ENCODE peak calls at places on chromosomes 1 and 21, in seven cellular contexts. L, W, B, C, Y, R and K are unnamed samples.

GRCh38 chr21:38804617-38805281 is 980 bp upstream of the ETS2 start:
- DNase-seq in W (no peak), L (peak; percentile 76), R (peak; percentile 40), C (peak; percentile 78), B (no peak), Y (peak; percentile 62), K (peak; percentile 66)

GRCh38 chr1:187264995-187265602 is 436.4 kb downstream of the PLA2G4A start:
- DNase-seq in B (no peak), W (peak; percentile 28), R (peak; percentile 50), Y (no peak), L (no peak), C (peak; percentile 32), K (peak; percentile 34)

GRCh38 chr1:85628791-85629531 is 48.4 kb downstream of the CCN1 start:
- DNase-seq in R (peak; percentile 62), L (no peak), C (no peak), B (no peak), W (peak; percentile 82), Y (peak; percentile 79), K (no peak)

GRCh38 chr1:9827558-9828185 is 3.9 kb upstream of the CLSTN1 start:
- DNase-seq in L (peak; percentile 58), B (no peak), W (no peak), C (no peak), R (no peak), Y (peak; percentile 61), K (no peak)

GRCh38 chr1:94982403-94982802 is 55.5 kb upstream of the CNN3 start:
- DNase-seq in C (no peak), B (no peak), Y (no peak), L (no peak), W (no peak), R (no peak), K (no peak)

GRCh38 chr1:23577056-23577985 is 18.0 kb upstream of the ID3 start:
- DNase-seq in Y (peak; percentile 60), W (peak; percentile 79), C (no peak), R (no peak), B (peak; percentile 92), L (no peak), K (no peak)

GRCh38 chr1:50371749-50372148 is 51.5 kb downstream of the DMRTA2 start:
- DNase-seq in R (no peak), Y (no peak), W (no peak), C (no peak), B (no peak), L (no peak), K (peak; percentile 60)

GRCh38 chr1:91617242-91617837 is 116.7 kb downstream of the CDC7 start:
- DNase-seq in R (no peak), W (peak; percentile 51), Y (peak; percentile 46), L (peak; percentile 65), B (no peak), C (no peak), K (peak; percentile 76)

GRCh38 chr1:50774759-50775351 is 185.2 kb downstream of the FAF1 start:
- DNase-seq in W (peak; percentile 63), Y (peak; percentile 44), C (peak; percentile 55), L (no peak), B (peak; percentile 11), R (peak; percentile 48), K (no peak)

GRCh38 chr1:74363220-74363619 is 128.0 kb downstream of the TNNI3K start:
- DNase-seq in R (no peak), B (no peak), W (no peak), C (peak; percentile 40), Y (no peak), L (no peak), K (no peak)

GRCh38 chr1:220450927-220451326 is 77.0 kb upstream of the MARK1 start:
- DNase-seq in R (no peak), W (no peak), C (no peak), Y (no peak), L (no peak), B (no peak), K (no peak)

GRCh38 chr1:236124965-236125364 is 17.4 kb upstream of the GPR137B start:
- DNase-seq in W (peak; percentile 15), B (no peak), C (no peak), L (no peak), Y (no peak), R (no peak), K (no peak)

GRCh38 chr1:231885209-231885854 is 258.7 kb downstream of the DISC1 start:
- DNase-seq in L (no peak), W (no peak), R (no peak), Y (no peak), C (no peak), B (no peak), K (no peak)

GRCh38 chr1:197429372-197429771 is 161.3 kb downstream of the CRB1 start:
- DNase-seq in L (no peak), R (no peak), W (no peak), B (no peak), Y (no peak), C (no peak), K (no peak)

GRCh38 chr21:16196521-16197208 is 466.9 kb downstream of the USP25 start:
- DNase-seq in L (no peak), B (no peak), Y (no peak), C (no peak), W (no peak), R (no peak), K (no peak)

GRCh38 chr1:214332950-214333798 is 52.2 kb downstream of the SMYD2 start:
- DNase-seq in R (peak; percentile 15), W (peak; percentile 23), B (no peak), L (peak; percentile 80), C (peak; percentile 72), Y (peak; percentile 62), K (peak; percentile 76)

GRCh38 chr1:211213702-211214101 is 45.5 kb upstream of the RCOR3 start:
- DNase-seq in L (no peak), C (no peak), B (no peak), Y (no peak), W (no peak), R (no peak), K (no peak)

GRCh38 chr1:232142403-232143314 is 487.3 kb downstream of the SIPA1L2 start:
- DNase-seq in Y (no peak), B (no peak), C (peak; percentile 6), L (no peak), R (no peak), W (no peak), K (no peak)

GRCh38 chr1:19310061-19310460 is 1.9 kb downstream of the AKR7A2 start:
- DNase-seq in B (no peak), C (no peak), R (no peak), Y (no peak), W (no peak), L (no peak), K (no peak)

GRCh38 chr1:67898033-67898726 is 64.9 kb upstream of the GNG12 start:
- DNase-seq in W (no peak), L (no peak), C (no peak), Y (no peak), B (no peak), R (no peak), K (no peak)

DNA sequence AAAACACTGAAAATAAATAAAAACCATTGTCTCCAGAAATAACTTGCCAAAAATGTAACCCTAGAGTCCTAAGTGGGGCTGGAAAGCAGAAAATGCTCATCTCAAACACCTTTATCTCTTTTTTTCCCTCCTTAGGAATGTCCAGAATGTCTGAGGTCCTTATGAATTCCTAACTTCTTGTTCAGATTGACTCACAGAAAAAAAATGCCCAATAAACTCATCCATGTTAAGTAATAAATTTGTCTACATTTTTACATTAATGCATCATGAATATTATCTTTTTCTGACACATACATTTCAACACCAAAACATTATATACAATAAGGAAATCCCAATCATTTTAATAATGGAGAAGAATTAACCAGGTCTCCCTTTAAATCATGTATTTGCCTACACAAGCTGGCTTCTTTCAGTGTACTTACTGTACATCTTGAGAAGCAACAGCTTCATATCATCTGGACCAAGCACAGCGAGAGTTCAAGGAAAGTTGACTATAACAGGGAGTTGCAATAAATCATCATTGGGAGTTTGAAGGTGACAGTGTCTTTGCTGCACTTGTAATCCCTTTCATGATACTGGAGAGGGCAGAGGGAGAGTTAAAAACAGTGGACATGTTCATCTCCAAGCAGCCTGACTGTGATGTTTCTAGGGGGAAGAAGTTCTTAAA is 565.2 kb downstream of the LTN1 start:
- DNase-seq in L (no peak), Y (no peak), W (no peak), B (no peak), R (no peak), C (no peak), K (no peak)
- TF ChIP-seq JUND in L (no peak), Y (no peak), W (no peak), B (no peak), R (no peak), C (peak; percentile 42), K (no peak)

GRCh38 chr1:35619237-35620121 is 21.8 kb downstream of the PSMB2 start:
- DNase-seq in R (no peak), L (no peak), Y (peak; percentile 61), C (no peak), B (no peak), W (no peak), K (no peak)

GRCh38 chr1:35623832-35624231 is 17.5 kb downstream of the PSMB2 start:
- DNase-seq in L (no peak), C (no peak), Y (no peak), B (no peak), R (no peak), W (no peak), K (no peak)

GRCh38 chr1:35622510-35623171 is 18.7 kb downstream of the PSMB2 start:
- DNase-seq in C (no peak), Y (no peak), L (no peak), R (no peak), B (no peak), W (no peak), K (no peak)
- TF ChIP-seq JUND in C (no peak), Y (no peak), L (no peak), R (no peak), B (no peak), W (no peak), K (no peak)

DNA sequence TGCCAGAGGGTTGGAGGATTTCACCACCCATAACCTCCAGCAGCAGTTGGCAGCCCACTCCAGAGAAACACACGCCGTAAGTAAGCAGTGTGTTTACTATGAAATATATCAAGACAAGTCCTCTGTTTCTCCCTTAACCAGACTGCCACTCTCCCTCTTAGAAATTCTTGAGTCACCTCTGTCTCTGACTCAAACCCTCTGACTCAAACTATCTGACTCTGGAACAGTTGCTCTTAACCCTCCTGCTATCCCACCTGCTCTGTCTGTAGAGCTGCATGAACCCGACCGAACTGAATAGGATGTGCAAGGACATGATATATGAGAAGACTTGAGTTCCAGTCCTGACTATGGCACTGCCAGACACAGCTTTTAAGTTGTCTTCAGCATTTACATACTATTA is 14.1 kb downstream of the INPP5B start:
- DNase-seq in C (no peak), B (no peak), L (no peak), R (no peak), Y (peak; percentile 54), W (no peak), K (no peak)
- TF ChIP-seq JUND in C (peak; percentile 50), B (no peak), L (no peak), R (no peak), Y (no peak), W (no peak), K (no peak)

DNA sequence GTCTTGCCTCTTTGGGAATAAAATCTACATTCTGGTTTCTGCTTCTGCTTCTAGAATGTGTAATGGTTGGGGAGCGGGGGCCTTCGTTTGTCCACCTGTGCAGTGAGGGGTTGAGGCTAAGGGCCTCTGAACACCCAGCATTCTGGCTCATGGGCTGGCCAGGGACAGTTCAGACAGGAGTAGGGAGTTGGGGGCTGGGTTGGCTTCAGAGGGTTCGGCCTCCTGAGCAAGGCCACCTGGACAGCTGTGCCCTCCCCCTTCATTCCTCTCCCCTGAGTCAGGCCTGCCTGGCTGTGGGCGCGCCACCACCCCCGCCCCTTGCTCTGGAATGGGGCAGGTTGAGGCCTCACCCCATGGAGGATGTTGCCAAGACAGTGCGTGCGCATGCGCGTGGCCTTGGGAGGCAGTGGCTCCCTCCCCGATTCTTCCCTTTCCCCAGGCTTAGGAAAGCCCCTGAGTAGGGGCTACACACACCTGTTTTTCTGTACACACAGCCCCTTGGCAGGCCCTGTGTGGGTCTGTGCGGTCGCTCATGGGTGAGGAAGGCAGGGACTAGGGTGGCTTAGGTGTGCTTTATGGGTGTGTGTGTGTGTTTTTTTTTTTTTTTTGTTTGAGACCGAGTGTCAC is 57.0 kb downstream of the YARS1 start:
- DNase-seq in Y (peak; percentile 55), W (peak; percentile 96), L (peak; percentile 93), B (no peak), R (peak; percentile 94), C (no peak), K (peak; percentile 97)
- TF ChIP-seq JUND in Y (no peak), W (peak; percentile 100), L (peak; percentile 100), B (no peak), R (no peak), C (no peak), K (peak; percentile 93)